ENCODE peak calls at places on chromosomes 4 and X, in four cellular contexts. R is upper lobe of left lung, C is heart left ventricle, W is cardiac muscle cell. D is an unnamed sample.
A peak's percentile ranks its signal among the peaks of the same experiment; 100 is the strongest.

GRCh38 chr4:5881340-5881739 is 11.5 kb downstream of the CRMP1 start:
- DNase-seq in R (no peak), C (no peak), W (peak; percentile 61), D (no peak)

GRCh38 chr4:53886090-53886489 is 178.3 kb downstream of the CHIC2 start:
- DNase-seq in R (no peak), C (no peak), W (no peak), D (no peak)

GRCh38 chrX:136395271-136395670 is 92.5 kb upstream of the BRS3 start:
- DNase-seq in R (no peak), C (no peak), W (no peak), D (no peak)

GRCh38 chrX:71098302-71098701 is 2.7 kb downstream of the FOXO4 start:
- DNase-seq in R (no peak), C (peak; percentile 58), W (peak; percentile 65), D (peak; percentile 40)

GRCh38 chr4:108272046-108272445 is 103.3 kb upstream of the LEF1 start:
- DNase-seq in R (no peak), C (no peak), W (no peak), D (no peak)

GRCh38 chr4:56772134-56772533 is 49.4 kb downstream of the SPINK2 start:
- DNase-seq in R (no peak), C (no peak), W (no peak), D (no peak)

GRCh38 chr4:122679317-122679716 is 53.2 kb upstream of the BBS12 start:
- DNase-seq in R (no peak), C (no peak), W (no peak), D (no peak)

GRCh38 chr4:89156515-89156914 is 45.2 kb downstream of the TIGD2 start:
- DNase-seq in R (no peak), C (no peak), W (no peak), D (no peak)

GRCh38 chr4:33184684-33185083 is 2464.5 kb downstream of the PCDH7 start:
- DNase-seq in R (no peak), C (no peak), W (no peak), D (no peak)

GRCh38 chr4:156779774-156780173 is 191.8 kb downstream of the PDGFC start:
- DNase-seq in R (no peak), C (no peak), W (no peak), D (no peak)

GRCh38 chr4:168604496-168605373 is 107.9 kb downstream of the PALLD start:
- DNase-seq in R (no peak), C (peak; percentile 65), W (no peak), D (no peak)

GRCh38 chrX:123222920-123223319 is 38.8 kb downstream of the GRIA3 start:
- DNase-seq in R (no peak), C (no peak), W (no peak), D (no peak)

GRCh38 chr4:71231753-71232420 is 106.9 kb upstream of the SLC4A4 start:
- DNase-seq in R (no peak), C (no peak), W (no peak), D (no peak)

GRCh38 chr4:104966349-104967033 is 180.2 kb upstream of the TET2 start:
- DNase-seq in R (no peak), C (no peak), W (no peak), D (no peak)

GRCh38 chr4:54719378-54719777 is 61.6 kb downstream of the KIT start:
- DNase-seq in R (no peak), C (no peak), W (no peak), D (no peak)

GRCh38 chr4:114659386-114660008 is 60.9 kb downstream of the UGT8 start:
- DNase-seq in R (no peak), C (peak; percentile 7), W (peak; percentile 80), D (peak; percentile 68)

GRCh38 chr4:6128221-6128871 is 72.0 kb downstream of the JAKMIP1 start:
- DNase-seq in R (no peak), C (no peak), W (no peak), D (no peak)

GRCh38 chrX:13828392-13828791 is 11.5 kb upstream of the GPM6B start:
- DNase-seq in R (no peak), C (no peak), W (no peak), D (no peak)

GRCh38 chrX:48937065-48937907 is 18.5 kb upstream of the PIM2 start:
- DNase-seq in R (peak; percentile 75), C (peak; percentile 41), W (peak; percentile 30), D (peak; percentile 10)

GRCh38 chrX:144586756-144587155 is 660.5 kb upstream of the SPANXN1 start:
- DNase-seq in R (no peak), C (no peak), W (no peak), D (no peak)

GRCh38 chr4:25743971-25744370 is 88.3 kb downstream of the SLC34A2 start:
- DNase-seq in R (no peak), C (no peak), W (no peak), D (no peak)

GRCh38 chr4:188411805-188412204 is 272.6 kb downstream of the TRIML1 start:
- DNase-seq in R (peak; percentile 50), C (no peak), W (no peak), D (no peak)

GRCh38 chrX:147884958-147885357 is 26.8 kb upstream of the FMR1 start:
- DNase-seq in R (no peak), C (no peak), W (no peak), D (no peak)

GRCh38 chr4:79083406-79084010 is 144.3 kb upstream of the PAQR3 start:
- DNase-seq in R (no peak), C (peak; percentile 9), W (peak; percentile 96), D (no peak)

GRCh38 chr4:145679520-145679919 is 426 bp upstream of the C4orf51 start:
- DNase-seq in R (no peak), C (peak; percentile 17), W (peak; percentile 74), D (peak; percentile 93)

GRCh38 chr4:21544410-21544809 is 404.2 kb downstream of the KCNIP4 start:
- DNase-seq in R (no peak), C (no peak), W (peak; percentile 88), D (peak; percentile 16)

GRCh38 chr4:32161382-32161781 is 1441.2 kb downstream of the PCDH7 start:
- DNase-seq in R (no peak), C (no peak), W (no peak), D (no peak)

GRCh38 chrX:32448320-32448719 is 763.0 kb downstream of the DMD start:
- DNase-seq in R (no peak), C (no peak), W (no peak), D (no peak)

GRCh38 chrX:78831523-78831922 is 84.0 kb downstream of the LPAR4 start:
- DNase-seq in R (no peak), C (no peak), W (no peak), D (no peak)

GRCh38 chr4:40550900-40551546 is 78.6 kb downstream of the RBM47 start:
- DNase-seq in R (no peak), C (no peak), W (peak; percentile 30), D (peak; percentile 56)

GRCh38 chr4:94490437-94490836 is 38.7 kb downstream of the PDLIM5 start:
- DNase-seq in R (no peak), C (no peak), W (no peak), D (no peak)
- H3K4me1 ChIP-seq in R (peaks cover 3% of the 10 kb centered on the region), C (peaks cover 57% of the 10 kb centered on the region), W (peaks cover 32% of the 10 kb centered on the region), D (peaks cover 8% of the 10 kb centered on the region)

DNA sequence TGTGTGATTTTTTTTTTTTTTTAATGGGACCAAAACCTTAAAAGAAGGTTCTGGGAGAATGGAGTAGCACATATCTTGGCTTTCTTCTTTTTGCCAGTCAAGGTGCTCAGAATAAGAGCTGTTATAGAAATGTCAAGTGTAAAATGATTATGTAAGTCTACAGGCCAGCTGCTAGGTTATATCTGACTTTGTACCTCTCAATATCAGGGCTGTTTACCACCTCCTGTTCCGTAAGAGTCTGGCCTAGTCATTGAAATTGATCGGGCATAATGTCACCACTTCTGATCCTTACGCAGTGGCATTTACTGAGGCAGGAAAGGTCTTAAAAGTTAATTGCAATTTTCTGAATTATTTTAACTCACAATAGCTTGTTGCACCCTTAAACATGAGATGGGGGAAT is 41.1 kb downstream of the LIMCH1 start:
- DNase-seq in R (no peak), C (no peak), W (no peak), D (no peak)
- H3K4me3 ChIP-seq in R (no peak overlapping the region), C (no peak overlapping the region), W (no peak overlapping the region), D (no peak overlapping the region)

DNA sequence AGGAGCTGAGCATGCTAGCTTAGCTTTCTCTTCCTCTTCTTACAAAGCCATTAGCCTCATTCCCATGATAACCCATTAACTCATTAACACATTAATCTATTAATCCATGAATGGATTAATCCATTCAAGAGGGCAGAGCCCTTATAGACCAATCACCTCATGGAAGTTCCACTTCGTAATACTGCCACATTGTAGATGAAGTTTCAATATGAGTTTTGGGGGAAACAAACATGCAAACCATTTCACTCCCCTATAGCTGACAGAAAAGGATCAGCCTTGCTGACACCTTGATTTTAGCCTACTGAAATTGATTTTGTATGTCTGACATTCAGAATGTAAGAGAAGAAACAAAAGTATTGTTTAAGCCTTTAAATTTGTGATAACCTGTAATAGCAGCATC is 251.8 kb upstream of the GALNTL6 start:
- DNase-seq in R (no peak), C (no peak), W (no peak), D (no peak)
- H3K4me1 ChIP-seq in R (no peaks in the 10 kb centered on the region), C (no peaks in the 10 kb centered on the region), W (no peaks in the 10 kb centered on the region), D (no peaks in the 10 kb centered on the region)

GRCh38 chr4:75561789-75562188 is 5.9 kb downstream of the ODAPH start:
- DNase-seq in R (no peak), C (no peak), W (peak; percentile 13), D (peak; percentile 21)
- H3K4me3 ChIP-seq in R (no peak overlapping the region), C (no peak overlapping the region), W (no peak overlapping the region), D (no peak overlapping the region)

DNA sequence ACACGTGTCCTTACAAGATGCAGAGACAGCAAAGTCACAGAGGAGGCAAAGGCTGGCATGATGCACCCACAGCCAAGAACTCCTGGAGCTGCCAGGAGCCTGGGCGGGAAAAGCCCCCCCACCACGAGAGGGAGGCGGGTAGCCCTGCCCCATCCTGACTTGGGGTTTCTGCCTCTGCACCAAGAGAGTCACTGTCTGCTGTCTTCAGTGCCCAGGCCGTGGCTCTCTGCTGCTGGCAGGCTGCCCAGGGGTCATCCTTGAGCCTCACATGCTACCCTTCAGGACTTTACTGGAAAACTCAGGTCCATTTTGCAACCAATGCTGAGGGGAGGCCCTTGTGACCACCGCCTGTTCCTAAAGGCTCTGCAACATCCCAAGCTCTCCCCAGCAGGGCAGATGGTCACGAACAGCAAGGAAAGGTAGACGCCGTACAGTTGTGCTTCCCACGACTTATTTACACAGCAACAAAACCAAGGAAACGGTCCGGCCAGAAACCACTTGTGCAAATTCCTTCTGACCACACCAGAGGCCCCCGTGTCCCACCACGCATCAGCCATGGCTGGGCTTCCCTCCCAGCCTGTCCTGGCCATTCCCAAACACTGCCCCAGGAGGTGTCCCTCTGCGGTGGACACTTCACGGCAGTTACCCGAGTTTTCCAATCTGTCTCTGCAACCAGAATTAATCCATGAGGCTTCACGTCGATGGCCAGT is 56.9 kb downstream of the ACOX3 start:
- DNase-seq in R (no peak), C (no peak), W (no peak), D (peak; percentile 85)
- H3K4me1 ChIP-seq in R (peaks cover 11% of the 10 kb centered on the region), C (peaks cover 31% of the 10 kb centered on the region), W (no peaks in the 10 kb centered on the region), D (peaks cover 15% of the 10 kb centered on the region)

DNA sequence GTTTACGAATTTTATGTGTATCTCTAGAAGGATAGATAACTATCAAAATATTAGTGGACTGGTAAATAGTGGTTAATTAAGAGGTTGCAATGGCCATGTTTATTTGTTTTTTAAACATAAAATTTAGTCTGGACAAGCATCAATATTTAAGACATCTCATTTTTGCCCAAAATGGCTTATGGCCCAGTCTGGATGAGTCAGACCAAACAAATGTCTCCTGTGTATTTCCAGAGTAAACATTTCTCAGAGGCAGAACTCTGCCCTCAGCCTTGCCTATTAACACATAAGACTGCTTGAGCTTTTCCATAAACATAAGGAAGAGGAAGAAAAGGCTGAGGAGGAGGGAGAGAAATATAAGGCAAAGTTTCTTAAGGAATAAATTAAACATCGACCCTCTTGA is 277.1 kb upstream of the DIAPH2 start:
- DNase-seq in R (no peak), C (no peak), W (no peak), D (no peak)
- H3K4me3 ChIP-seq in R (no peak overlapping the region), C (no peak overlapping the region), W (no peak overlapping the region), D (no peak overlapping the region)

GRCh38 chr4:48130100-48130499 is 4.0 kb downstream of the TXK start:
- DNase-seq in R (no peak), C (no peak), W (no peak), D (no peak)
- H3K4me1 ChIP-seq in R (peaks cover 31% of the 10 kb centered on the region), C (peaks cover 29% of the 10 kb centered on the region), W (peaks cover 19% of the 10 kb centered on the region), D (peaks cover 56% of the 10 kb centered on the region)

GRCh38 chr4:169662226-169662625 is 41.8 kb downstream of the CLCN3 start:
- DNase-seq in R (no peak), C (no peak), W (no peak), D (no peak)
- H3K4me3 ChIP-seq in R (no peak overlapping the region), C (no peak overlapping the region), W (peak overlapping the region; percentile 47), D (no peak overlapping the region)

D was measured in thyroid gland.